ENCODE peak calls at places on chromosomes 2 and 18, in eight cellular contexts. J, K, U, T, Q, Z, L and M are unnamed samples.

GRCh38 chr2:85503611-85504433 is 35.1 kb upstream of the MAT2A start:
- DNase-seq in J (peak; percentile 68), K (no peak), U (peak; percentile 76), T (no peak), Q (no peak), Z (no peak), L (no peak), M (no peak)

GRCh38 chr18:74171910-74172606 is 23.7 kb downstream of the TIMM21 start:
- DNase-seq in J (no peak), K (peak; percentile 57), U (no peak), T (no peak), Q (no peak), Z (no peak), L (no peak), M (peak; percentile 80)

GRCh38 chr2:224850081-224850480 is 133.9 kb upstream of the CCDC195 start:
- DNase-seq in J (no peak), K (no peak), U (peak; percentile 52), T (no peak), Q (no peak), Z (no peak), L (no peak), M (no peak)

GRCh38 chr2:8380573-8380972 is 301.3 kb upstream of the ID2 start:
- DNase-seq in J (no peak), K (peak; percentile 45), U (no peak), T (no peak), Q (no peak), Z (no peak), L (no peak), M (no peak)

GRCh38 chr2:240999001-240999791 is 778 bp downstream of the SNED1 start:
- DNase-seq in J (no peak), K (no peak), U (peak; percentile 14), T (no peak), Q (peak; percentile 47), Z (no peak), L (no peak), M (no peak)

GRCh38 chr2:134139615-134140014 is 114.3 kb upstream of the MGAT5 start:
- DNase-seq in J (no peak), K (no peak), U (no peak), T (no peak), Q (no peak), Z (no peak), L (no peak), M (no peak)

GRCh38 chr18:35756506-35757117 is 175.1 kb downstream of the GALNT1 start:
- DNase-seq in J (peak; percentile 18), K (peak; percentile 66), U (peak; percentile 45), T (peak; percentile 55), Q (peak; percentile 62), Z (no peak), L (peak; percentile 63), M (peak; percentile 64)

GRCh38 chr2:164898475-164898874 is 56.9 kb downstream of the SLC38A11 start:
- DNase-seq in J (peak; percentile 39), K (no peak), U (peak; percentile 88), T (no peak), Q (no peak), Z (no peak), L (no peak), M (no peak)

GRCh38 chr2:168884990-168885389 is 5.2 kb downstream of the SPC25 start:
- DNase-seq in J (peak; percentile 0), K (no peak), U (peak; percentile 52), T (no peak), Q (no peak), Z (no peak), L (no peak), M (no peak)

GRCh38 chr2:172326211-172326509 is 101.2 kb upstream of the ITGA6 start:
- DNase-seq in J (no peak), K (no peak), U (no peak), T (no peak), Q (no peak), Z (no peak), L (no peak), M (no peak)

GRCh38 chr18:79485788-79486355 is 90.1 kb downstream of the NFATC1 start:
- DNase-seq in J (peak; percentile 85), K (no peak), U (peak; percentile 94), T (no peak), Q (no peak), Z (no peak), L (no peak), M (no peak)

GRCh38 chr2:47918043-47918442 is 11.7 kb upstream of the FBXO11 start:
- DNase-seq in J (no peak), K (no peak), U (no peak), T (no peak), Q (no peak), Z (no peak), L (no peak), M (no peak)

GRCh38 chr2:55102056-55102812 is 52.0 kb upstream of the RTN4 start:
- DNase-seq in J (peak; percentile 67), K (no peak), U (peak; percentile 89), T (no peak), Q (no peak), Z (no peak), L (no peak), M (no peak)

GRCh38 chr2:123696799-123697410 is 328.2 kb upstream of the CNTNAP5 start:
- DNase-seq in J (no peak), K (no peak), U (no peak), T (no peak), Q (no peak), Z (no peak), L (no peak), M (no peak)

GRCh38 chr2:177419274-177419673 is 26.7 kb downstream of the AGPS start:
- DNase-seq in J (peak; percentile 40), K (no peak), U (peak; percentile 73), T (no peak), Q (no peak), Z (no peak), L (no peak), M (no peak)

GRCh38 chr2:200905618-200906296 is 16.6 kb downstream of the NIF3L1 start:
- DNase-seq in J (peak; percentile 36), K (peak; percentile 70), U (peak; percentile 58), T (peak; percentile 43), Q (peak; percentile 65), Z (no peak), L (peak; percentile 57), M (peak; percentile 67)

GRCh38 chr2:225463449-225463848 is 63.9 kb downstream of the NYAP2 start:
- DNase-seq in J (no peak), K (no peak), U (no peak), T (no peak), Q (no peak), Z (no peak), L (no peak), M (no peak)

GRCh38 chr2:239375278-239376061 is 25.4 kb downstream of the HDAC4 start:
- DNase-seq in J (no peak), K (no peak), U (no peak), T (no peak), Q (no peak), Z (no peak), L (no peak), M (no peak)

GRCh38 chr2:84908948-84909713 is 3.7 kb downstream of the TMSB10 start:
- DNase-seq in J (no peak), K (peak; percentile 67), U (no peak), T (peak; percentile 13), Q (no peak), Z (no peak), L (no peak), M (peak; percentile 25)

GRCh38 chr2:9152975-9153402 is 53.6 kb upstream of the ASAP2 start:
- DNase-seq in J (no peak), K (no peak), U (peak; percentile 57), T (no peak), Q (no peak), Z (no peak), L (peak; percentile 8), M (no peak)

GRCh38 chr2:101766337-101766736 is 68.8 kb downstream of the MAP4K4 start:
- DNase-seq in J (no peak), K (no peak), U (no peak), T (no peak), Q (no peak), Z (no peak), L (no peak), M (no peak)

GRCh38 chr2:16522031-16522818 is 143.4 kb downstream of the CYRIA start:
- DNase-seq in J (no peak), K (no peak), U (peak; percentile 39), T (no peak), Q (no peak), Z (no peak), L (no peak), M (no peak)

GRCh38 chr2:11797846-11798245 is 51.4 kb downstream of the LPIN1 start:
- DNase-seq in J (no peak), K (no peak), U (no peak), T (no peak), Q (no peak), Z (no peak), L (no peak), M (no peak)

GRCh38 chr2:101002562-101003277 is 631 bp downstream of the RPL31 start:
- DNase-seq in J (no peak), K (peak; percentile 34), U (no peak), T (no peak), Q (no peak), Z (no peak), L (no peak), M (peak; percentile 27)

GRCh38 chr2:231456295-231457004 is 7.8 kb downstream of the NCL start:
- DNase-seq in J (no peak), K (no peak), U (no peak), T (no peak), Q (no peak), Z (no peak), L (no peak), M (no peak)

GRCh38 chr2:38602136-38602731 is 494 bp downstream of the HNRNPLL start:
- DNase-seq in J (no peak), K (no peak), U (no peak), T (peak; percentile 40), Q (peak; percentile 75), Z (peak; percentile 20), L (no peak), M (peak; percentile 25)

GRCh38 chr18:47996091-47996541 is 65.7 kb upstream of the SMAD2 start:
- DNase-seq in J (no peak), K (no peak), U (no peak), T (no peak), Q (peak; percentile 64), Z (no peak), L (no peak), M (no peak)

GRCh38 chr18:40414155-40414754 is 1540.8 kb upstream of the PIK3C3 start:
- DNase-seq in J (peak; percentile 31), K (no peak), U (peak; percentile 50), T (no peak), Q (no peak), Z (no peak), L (no peak), M (no peak)

GRCh38 chr18:59468821-59469220 is 109.8 kb upstream of the LMAN1 start:
- DNase-seq in J (no peak), K (no peak), U (no peak), T (no peak), Q (no peak), Z (no peak), L (no peak), M (no peak)

GRCh38 chr18:8705280-8705940 is at the start of gene MTCL1:
- DNase-seq in J (no peak), K (peak; percentile 54), U (peak; percentile 56), T (peak; percentile 19), Q (peak; percentile 76), Z (no peak), L (peak; percentile 28), M (peak; percentile 67)